ENCODE peak calls at places on chromosome X, in six cellular contexts. D is H1, I is GM12892, S is K562, T is GM12878, M is HepG2. C is an unnamed sample.

GRCh38 chrX:147738260-147738659 is 173.5 kb upstream of the FMR1 start:
- DNase-seq in D (no peak), I (no peak), S (no peak), T (no peak), M (no peak), C (no peak)

GRCh38 chrX:118872102-118872566 is 48.5 kb downstream of the ZCCHC12 start:
- DNase-seq in D (no peak), I (no peak), S (no peak), T (no peak), M (no peak), C (no peak)

GRCh38 chrX:20620301-20620700 is 353.6 kb upstream of the RPS6KA3 start:
- DNase-seq in D (no peak), I (no peak), S (no peak), T (no peak), M (no peak), C (no peak)

GRCh38 chrX:154036513-154036912 is 16.8 kb upstream of the IRAK1 start:
- DNase-seq in D (peak), I (no peak), S (no peak), T (no peak), M (no peak), C (no peak)

GRCh38 chrX:18424482-18425198 is 768 bp upstream of the CDKL5 start:
- DNase-seq in D (no peak), I (no peak), S (no peak), T (no peak), M (no peak), C (no peak)

GRCh38 chrX:43581167-43581566 is 74.9 kb upstream of the MAOA start:
- DNase-seq in D (no peak), I (no peak), S (no peak), T (no peak), M (no peak), C (no peak)

GRCh38 chrX:71867680-71868079 is 43.0 kb upstream of the NHSL2 start:
- DNase-seq in D (no peak), I (no peak), S (no peak), T (no peak), M (no peak), C (no peak)

GRCh38 chrX:44157858-44158257 is 184.7 kb upstream of the NDP start:
- DNase-seq in D (no peak), I (no peak), S (no peak), T (no peak), M (no peak), C (no peak)

GRCh38 chrX:10619311-10620015 is 922 bp downstream of the MID1 start:
- DNase-seq in D (no peak), I (no peak), S (no peak), T (no peak), M (no peak), C (no peak)
- TF ChIP-seq TAF1 in D (no peak), I (no peak), S (no peak), T (no peak), M (no peak), C (no peak)

GRCh38 chrX:107827852-107828251 is 2.2 kb downstream of the MID2 start:
- DNase-seq in D (no peak), I (no peak), S (no peak), T (no peak), M (no peak), C (no peak)

GRCh38 chrX:107823456-107823855 is 2.2 kb upstream of the MID2 start:
- DNase-seq in D (no peak), I (no peak), S (no peak), T (no peak), M (no peak), C (no peak)

GRCh38 chrX:107826286-107827136 is 845 bp downstream of the MID2 start:
- DNase-seq in D (no peak), I (peak), S (no peak), T (no peak), M (no peak), C (peak)

GRCh38 chrX:107827137-107827831 is 1.6 kb downstream of the MID2 start:
- DNase-seq in D (no peak), I (no peak), S (no peak), T (no peak), M (no peak), C (no peak)

DNA sequence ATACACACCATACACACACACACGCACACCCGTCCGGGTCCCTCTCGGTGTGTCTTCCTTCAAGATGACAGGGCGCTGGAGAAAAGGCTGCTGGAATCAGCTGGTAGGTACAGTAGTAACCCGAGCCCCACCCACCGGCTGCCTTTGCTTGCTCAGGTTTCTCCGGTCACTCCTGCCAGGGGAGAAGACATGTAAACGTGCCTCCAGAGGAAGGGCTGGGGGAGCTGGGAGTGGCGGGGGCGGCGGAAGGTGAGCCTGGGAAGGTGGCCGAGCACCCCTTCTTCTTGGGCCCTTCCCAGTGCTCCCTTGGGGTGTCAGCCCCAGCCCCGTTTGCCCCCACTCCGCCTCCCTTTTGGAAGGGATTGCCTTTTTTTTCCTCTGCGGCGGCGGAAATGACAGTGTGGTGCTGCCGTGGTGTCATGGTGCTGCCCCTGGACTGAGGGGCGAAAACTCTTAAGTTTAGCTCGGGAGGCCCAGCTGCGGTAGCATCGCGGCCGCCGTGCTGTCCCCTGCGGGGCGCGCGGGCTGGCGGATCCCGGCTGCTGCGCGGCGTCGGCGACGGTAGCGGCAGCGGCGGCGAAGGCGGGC is at the start of gene MID2:
- DNase-seq in D (peak), I (peak), S (no peak), T (no peak), M (no peak), C (peak)
- TF ChIP-seq POLR2A in D (no peak), I (no peak), S (no peak), T (no peak), M (no peak), C (no peak)

GRCh38 chrX:124234348-124234747 is 98.1 kb upstream of the TEX13D start:
- DNase-seq in D (no peak), I (no peak), S (no peak), T (no peak), M (no peak), C (no peak)
- TF ChIP-seq POLR2AphosphoS5 in D (no peak), I (no peak), S (no peak), T (no peak), M (no peak), C (no peak)

GRCh38 chrX:46670316-46670715 is 88.6 kb downstream of the SLC9A7 start:
- DNase-seq in D (no peak), I (no peak), S (no peak), T (no peak), M (no peak), C (no peak)

GRCh38 chrX:46662188-46662587 is 88.6 kb downstream of the CHST7 start:
- DNase-seq in D (no peak), I (no peak), S (no peak), T (no peak), M (no peak), C (no peak)

GRCh38 chrX:46662594-46662993 is 89.0 kb downstream of the CHST7 start:
- DNase-seq in D (no peak), I (no peak), S (no peak), T (no peak), M (no peak), C (no peak)

GRCh38 chrX:46666831-46667230 is 92.1 kb downstream of the SLC9A7 start:
- DNase-seq in D (no peak), I (no peak), S (no peak), T (no peak), M (no peak), C (no peak)

DNA sequence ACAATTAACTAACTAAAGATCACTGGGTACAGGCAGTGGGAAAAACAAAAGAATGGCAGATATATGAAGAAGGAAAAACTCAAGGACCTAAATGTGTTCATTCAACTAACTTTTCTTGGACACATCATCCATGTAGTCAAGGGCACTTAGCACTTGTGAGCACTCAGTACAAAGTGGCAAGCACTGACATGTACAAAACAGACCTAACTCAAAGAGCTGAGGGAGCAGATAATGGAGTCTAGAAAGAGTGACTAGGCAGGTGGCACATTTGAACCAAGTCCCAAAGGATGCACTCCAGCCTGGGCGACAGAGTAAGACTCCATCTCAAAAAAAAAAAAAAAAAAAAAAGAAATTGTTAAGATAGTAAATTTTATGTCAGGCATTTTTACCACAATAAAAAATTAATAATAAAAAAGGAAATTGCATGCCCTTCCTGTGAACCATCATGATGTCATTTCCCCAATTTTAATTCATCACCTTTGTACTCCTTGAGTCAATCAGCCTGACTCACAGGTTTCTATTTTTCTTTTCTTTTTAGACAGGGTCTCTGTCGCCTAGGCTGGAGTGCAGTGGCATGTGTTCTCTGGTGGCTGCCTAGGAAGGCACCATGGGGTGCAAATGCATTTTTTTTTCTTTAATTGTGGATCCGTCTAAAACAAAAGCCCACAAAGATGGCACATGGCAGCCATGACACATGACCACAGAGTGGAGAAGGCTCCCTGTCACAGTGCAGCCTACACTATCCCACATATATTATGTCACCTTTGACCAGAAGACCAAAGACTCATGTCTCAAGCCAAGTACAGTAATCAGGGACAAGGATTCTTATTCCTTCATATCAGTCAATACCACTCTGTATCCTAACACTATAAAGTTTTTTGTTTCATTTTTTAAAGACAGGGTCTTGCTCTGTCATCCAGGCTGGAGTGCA is 91.9 kb downstream of the CHST7 start:
- DNase-seq in D (no peak), I (no peak), S (no peak), T (no peak), M (no peak), C (no peak)
- TF ChIP-seq TAF1 in D (no peak), I (no peak), S (no peak), T (no peak), M (no peak), C (no peak)

GRCh38 chrX:136496768-136497555 is 430 bp upstream of the HTATSF1 start:
- DNase-seq in D (peak), I (peak), S (peak), T (peak), M (peak), C (peak)
- TF ChIP-seq POLR2A in D (no peak), I (peak), S (peak), T (peak), M (no peak), C (no peak)

GRCh38 chrX:45323387-45323786 is 122.7 kb upstream of the DIPK2B start:
- DNase-seq in D (no peak), I (no peak), S (no peak), T (no peak), M (no peak), C (no peak)

GRCh38 chrX:45324941-45325340 is 124.3 kb upstream of the DIPK2B start:
- DNase-seq in D (no peak), I (no peak), S (no peak), T (no peak), M (no peak), C (no peak)

GRCh38 chrX:45320191-45320590 is 119.5 kb upstream of the DIPK2B start:
- DNase-seq in D (no peak), I (no peak), S (no peak), T (no peak), M (no peak), C (no peak)

GRCh38 chrX:45322820-45323219 is 122.1 kb upstream of the DIPK2B start:
- DNase-seq in D (no peak), I (no peak), S (no peak), T (no peak), M (no peak), C (no peak)

DNA sequence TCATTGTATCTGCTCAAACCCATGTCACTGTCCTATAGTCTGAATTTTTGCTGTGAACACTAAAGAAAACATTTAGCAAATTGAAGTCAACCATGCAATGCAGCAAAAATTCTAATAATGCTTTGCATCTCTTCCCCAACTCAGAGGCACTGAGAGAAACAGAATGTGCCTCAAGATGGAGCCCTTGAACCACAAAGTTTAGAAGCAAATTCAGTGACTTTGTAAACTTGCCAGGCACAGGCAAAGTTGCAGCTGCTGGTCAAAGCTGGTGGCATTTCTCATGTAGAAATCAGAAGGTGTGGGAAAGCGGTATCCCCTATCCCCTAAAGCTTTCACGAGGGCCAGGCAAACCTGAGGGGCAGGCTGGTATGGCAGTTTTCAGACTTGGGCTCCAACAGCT is 121.7 kb upstream of the DIPK2B start:
- DNase-seq in D (peak), I (no peak), S (no peak), T (no peak), M (peak), C (no peak)
- TF ChIP-seq POLR2AphosphoS5 in D (no peak), I (no peak), S (no peak), T (no peak), M (no peak), C (no peak)

C was measured in GM12891.